ENCODE peak calls at places on chromosomes 1 and 21, in eight cellular contexts. V is EH; M is GM12864; Q is kidney tubule cell; J is HL-60; R is HFFc6; F is activated CD4-positive, alpha-beta T cell treated with anti-CD3 and anti-CD28 coated beads for 4 hours; Z is adipocyte. Y is an unnamed sample.

GRCh38 chr1:160868141-160868540 is 5.5 kb upstream of the CD244 start:
- DNase-seq in V (no peak), M (no peak), Q (no peak), J (peak; percentile 73), R (no peak), F (no peak), Z (no peak), Y (no peak)

GRCh38 chr21:33968082-33968997 is 52.7 kb upstream of the ATP5PO start:
- DNase-seq in V (peak; percentile 91), M (no peak), Q (peak; percentile 89), J (no peak), R (peak; percentile 84), F (no peak), Z (peak; percentile 29), Y (peak; percentile 69)

GRCh38 chr1:12501661-12502060 is 116.3 kb downstream of the DHRS3 start:
- DNase-seq in V (peak; percentile 69), M (no peak), Q (peak; percentile 37), J (no peak), R (peak; percentile 13), F (no peak), Z (no peak), Y (peak; percentile 63)

GRCh38 chr21:34881894-34882371 is 167.2 kb downstream of the RUNX1 start:
- DNase-seq in V (peak; percentile 91), M (no peak), Q (peak; percentile 90), J (no peak), R (peak; percentile 88), F (no peak), Z (peak; percentile 88), Y (peak; percentile 81)

GRCh38 chr1:7427066-7427465 is 344.0 kb upstream of the VAMP3 start:
- DNase-seq in V (no peak), M (no peak), Q (no peak), J (no peak), R (no peak), F (no peak), Z (no peak), Y (no peak)

GRCh38 chr1:22273686-22274681 is 131.1 kb upstream of the WNT4 start:
- DNase-seq in V (peak; percentile 19), M (no peak), Q (peak; percentile 42), J (no peak), R (no peak), F (no peak), Z (no peak), Y (no peak)

GRCh38 chr1:116335847-116336246 is 37.2 kb upstream of the ATP1A1 start:
- DNase-seq in V (no peak), M (no peak), Q (no peak), J (no peak), R (no peak), F (no peak), Z (no peak), Y (no peak)

GRCh38 chr1:17437260-17438175 is 2.0 kb downstream of the RCC2 start:
- DNase-seq in V (peak; percentile 52), M (no peak), Q (peak; percentile 57), J (no peak), R (no peak), F (peak; percentile 70), Z (peak; percentile 78), Y (no peak)

GRCh38 chr1:23567629-23567995 is 8.3 kb upstream of the ID3 start:
- DNase-seq in V (no peak), M (no peak), Q (no peak), J (no peak), R (no peak), F (no peak), Z (no peak), Y (no peak)